ENCODE peak calls at places on chromosomes 4 and X, in eight cellular contexts. U is HCT116, O is uterus, H is ovary, A is gastrocnemius medialis, Z is sigmoid colon, S is adrenal gland, Y is spleen. X is an unnamed sample. For H3K36me3, the result is how much of the 10 kb centered on the place peaks cover.

GRCh38 chrX:153460826-153461225 is 9.6 kb downstream of the HAUS7 start:
- DNase-seq in U (no peak), O (no peak), H (peak), A (no peak), Z (no peak), S (peak), Y (peak), X (no peak)

GRCh38 chr4:170656506-170656905 is 566.8 kb upstream of the AADAT start:
- DNase-seq in U (no peak), O (no peak), H (no peak), A (no peak), Z (no peak), S (no peak), Y (no peak), X (no peak)

GRCh38 chr4:3644849-3645627 is 112.8 kb upstream of the LRPAP1 start:
- DNase-seq in U (no peak), O (peak), H (no peak), A (peak), Z (no peak), S (no peak), Y (no peak), X (no peak)

GRCh38 chr4:73998040-73999011 is at the start of gene CXCL5:
- DNase-seq in U (no peak), O (no peak), H (no peak), A (no peak), Z (no peak), S (no peak), Y (peak), X (no peak)

GRCh38 chrX:21509912-21510311 is 135.7 kb downstream of the CNKSR2 start:
- DNase-seq in U (no peak), O (no peak), H (no peak), A (no peak), Z (no peak), S (no peak), Y (no peak), X (no peak)

GRCh38 chr4:59249110-59249509 is 1951.0 kb upstream of the ADGRL3 start:
- DNase-seq in U (no peak), O (no peak), H (no peak), A (no peak), Z (no peak), S (no peak), Y (no peak), X (no peak)

GRCh38 chrX:11864171-11864570 is 106.1 kb downstream of the MSL3 start:
- DNase-seq in U (no peak), O (no peak), H (no peak), A (no peak), Z (no peak), S (no peak), Y (no peak), X (no peak)

GRCh38 chr4:68359508-68359907 is 9.6 kb upstream of the YTHDC1 start:
- DNase-seq in U (no peak), O (no peak), H (no peak), A (no peak), Z (no peak), S (no peak), Y (no peak), X (no peak)

GRCh38 chr4:186727977-186728519 is 4.4 kb upstream of the FAT1 start:
- DNase-seq in U (peak), O (no peak), H (no peak), A (no peak), Z (no peak), S (no peak), Y (no peak), X (no peak)

GRCh38 chr4:93788712-93789111 is 39.8 kb upstream of the ATOH1 start:
- DNase-seq in U (peak), O (no peak), H (no peak), A (no peak), Z (no peak), S (no peak), Y (no peak), X (no peak)

GRCh38 chr4:1244081-1244977 is 4.6 kb downstream of the CTBP1 start:
- DNase-seq in U (no peak), O (peak), H (peak), A (peak), Z (peak), S (no peak), Y (peak), X (no peak)

GRCh38 chrX:58025979-58026378 is 115.7 kb upstream of the ZXDA start:
- DNase-seq in U (peak), O (no peak), H (peak), A (no peak), Z (no peak), S (peak), Y (no peak), X (peak)

GRCh38 chr4:101238706-101239105 is 108.6 kb downstream of the PPP3CA start:
- DNase-seq in U (no peak), O (no peak), H (no peak), A (no peak), Z (no peak), S (no peak), Y (no peak), X (no peak)

GRCh38 chr4:188781655-188782054 is 642.4 kb downstream of the TRIML1 start:
- DNase-seq in U (peak), O (no peak), H (no peak), A (no peak), Z (no peak), S (no peak), Y (no peak), X (no peak)

GRCh38 chr4:166655231-166655630 is 579.1 kb downstream of the SPOCK3 start:
- DNase-seq in U (no peak), O (no peak), H (no peak), A (no peak), Z (no peak), S (no peak), Y (no peak), X (no peak)

GRCh38 chrX:37454537-37455285 is 105.5 kb downstream of the PRRG1 start:
- DNase-seq in U (peak), O (no peak), H (no peak), A (no peak), Z (no peak), S (no peak), Y (no peak), X (no peak)

GRCh38 chr4:2942037-2942531 is 21.1 kb downstream of the NOP14 start:
- DNase-seq in U (no peak), O (no peak), H (peak), A (peak), Z (no peak), S (no peak), Y (peak), X (no peak)

GRCh38 chrX:137428251-137428661 is 137.7 kb upstream of the ZIC3 start:
- DNase-seq in U (no peak), O (no peak), H (no peak), A (no peak), Z (no peak), S (no peak), Y (no peak), X (no peak)

GRCh38 chrX:129144172-129145038 is 378.9 kb downstream of the SMARCA1 start:
- DNase-seq in U (no peak), O (no peak), H (no peak), A (no peak), Z (no peak), S (no peak), Y (no peak), X (no peak)

GRCh38 chrX:16882702-16883486 is 12.7 kb upstream of the RBBP7 start:
- DNase-seq in U (peak), O (peak), H (peak), A (peak), Z (peak), S (peak), Y (peak), X (peak)

GRCh38 chr4:165464813-165465381 is 86.1 kb downstream of the CPE start:
- DNase-seq in U (no peak), O (no peak), H (peak), A (no peak), Z (no peak), S (peak), Y (no peak), X (no peak)

GRCh38 chr4:74338792-74339333 is 26.1 kb upstream of the EREG start:
- DNase-seq in U (no peak), O (no peak), H (no peak), A (no peak), Z (no peak), S (no peak), Y (no peak), X (no peak)

GRCh38 chr4:7808181-7808580 is 131.5 kb downstream of the AFAP1 start:
- DNase-seq in U (no peak), O (no peak), H (no peak), A (no peak), Z (peak), S (no peak), Y (peak), X (no peak)

GRCh38 chrX:70134116-70134477 is 850 bp downstream of the IGBP1 start:
- DNase-seq in U (no peak), O (no peak), H (no peak), A (no peak), Z (no peak), S (no peak), Y (peak), X (no peak)

GRCh38 chr4:113509851-113510250 is 251.7 kb downstream of the CAMK2D start:
- DNase-seq in U (no peak), O (no peak), H (no peak), A (no peak), Z (no peak), S (no peak), Y (no peak), X (no peak)
- H3K36me3 ChIP-seq in U (under half), O (under half), H (under half), A (half or more), Z (under half), S (under half), Y (under half), X (under half)

DNA sequence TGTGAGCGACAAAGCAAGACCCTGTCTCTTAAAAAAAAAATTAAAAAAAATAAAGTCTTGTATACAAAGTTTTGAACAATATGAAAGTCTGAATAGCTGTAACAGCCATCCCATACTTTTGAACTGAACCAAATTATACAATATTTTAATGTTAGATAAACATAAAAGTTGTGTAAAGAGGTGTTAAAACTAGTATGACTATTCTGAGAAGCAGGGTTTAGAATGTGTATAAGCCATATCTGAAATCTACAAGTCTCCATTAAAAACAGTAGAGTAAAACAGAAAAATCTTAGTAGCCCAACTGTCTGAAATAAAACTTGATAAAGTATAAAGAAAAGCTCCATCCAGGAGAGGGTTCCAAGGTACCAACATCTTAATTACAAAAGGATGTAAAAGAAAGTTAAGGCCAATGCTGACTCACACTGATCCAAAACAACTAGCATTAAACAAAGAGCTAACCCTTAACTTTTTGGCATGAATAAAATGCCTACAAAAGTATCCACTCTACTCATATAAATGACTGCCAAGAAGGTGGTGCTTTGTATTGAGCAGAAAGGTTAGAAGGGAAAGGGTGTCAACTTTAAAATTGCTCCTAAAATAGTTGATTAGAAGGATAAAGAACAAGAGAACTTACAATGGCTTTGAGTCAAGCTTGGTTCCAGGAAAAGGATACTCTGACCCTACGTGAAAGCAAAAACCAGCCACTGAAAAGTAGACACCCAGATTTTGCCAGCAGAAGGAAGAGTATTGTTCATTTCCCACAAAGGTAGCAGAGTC is 18.5 kb downstream of the CNOT6L start:
- DNase-seq in U (no peak), O (no peak), H (no peak), A (no peak), Z (no peak), S (no peak), Y (no peak), X (no peak)
- H3K27ac ChIP-seq in U (no peak), O (peak), H (no peak), A (peak), Z (peak), S (peak), Y (no peak), X (no peak)

GRCh38 chrX:53081925-53082772 is at the start of gene TSPYL2:
- DNase-seq in U (peak), O (peak), H (peak), A (peak), Z (peak), S (peak), Y (peak), X (peak)
- TF ChIP-seq POLR2A in U (peak), O (peak), H (peak), A (peak), Z (peak), S (peak), Y (peak), X (peak)

GRCh38 chrX:4550018-4550417 is 836.6 kb upstream of the PRKX start:
- DNase-seq in U (no peak), O (no peak), H (no peak), A (no peak), Z (no peak), S (no peak), Y (no peak), X (no peak)
- H3K36me3 ChIP-seq in U (under half), O (under half), H (under half), A (under half), Z (under half), S (under half), Y (under half), X (under half)

GRCh38 chrX:77675986-77676385 is 110.0 kb downstream of the ATRX start:
- DNase-seq in U (no peak), O (no peak), H (no peak), A (no peak), Z (no peak), S (no peak), Y (no peak), X (no peak)
- H3K27ac ChIP-seq in U (no peak), O (no peak), H (no peak), A (no peak), Z (no peak), S (no peak), Y (no peak), X (no peak)

DNA sequence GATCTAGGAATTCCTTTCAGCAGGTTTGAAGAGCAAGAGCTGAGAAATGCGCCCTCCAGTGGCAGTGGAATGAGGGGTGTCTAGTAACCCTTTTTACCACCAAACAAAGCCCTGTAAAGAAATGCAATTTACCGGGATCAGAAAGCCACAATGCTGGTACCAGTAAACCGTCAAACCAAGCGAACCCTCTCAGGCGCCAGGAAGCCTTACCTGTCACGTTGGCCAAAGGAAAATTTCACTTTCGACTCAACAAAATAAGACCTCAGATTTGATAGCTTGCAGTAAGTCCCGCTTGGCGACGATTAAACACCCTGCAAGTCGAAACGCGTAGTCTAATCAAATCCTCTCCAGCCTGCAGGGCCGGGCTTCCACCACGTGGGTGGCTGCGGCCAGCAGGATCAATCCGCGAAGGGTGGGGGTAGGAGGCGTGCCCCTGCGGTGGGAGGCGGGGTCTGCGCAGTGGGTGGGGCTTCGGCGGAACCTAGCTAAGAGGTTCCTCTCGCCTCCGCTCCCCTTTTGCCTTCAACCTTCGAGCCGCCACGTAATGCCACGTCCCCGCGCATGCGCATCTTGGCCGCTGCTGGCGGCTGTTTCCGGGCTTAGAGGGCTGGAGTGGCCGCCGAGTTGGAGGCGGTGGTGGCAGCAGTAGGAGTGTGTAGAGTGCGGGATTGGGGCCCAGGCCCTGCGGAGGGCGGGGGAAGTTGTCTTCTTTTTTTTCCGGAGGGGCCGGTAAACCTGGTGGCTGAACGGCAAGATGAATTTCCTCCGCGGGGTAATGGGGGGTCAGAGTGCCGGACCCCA is at the start of gene USO1:
- DNase-seq in U (peak), O (peak), H (peak), A (peak), Z (peak), S (peak), Y (peak), X (peak)
- TF ChIP-seq POLR2A in U (peak), O (peak), H (peak), A (peak), Z (peak), S (peak), Y (peak), X (peak)